ENCODE peak calls at places on chromosomes 16 and 17, in six cellular contexts. One of them, this sample, is unnamed.

GRCh38 chr16:85662036-85662812 is 26.5 kb downstream of the GINS2 start:
- DNase-seq in fibroblast of mammary gland: no peak
- DNase-seq in cardiac fibroblast: no peak
- DNase-seq in stomach: no peak
- DNase-seq in K562: no peak
- DNase-seq in fibroblast of lung: no peak
- DNase-seq in this sample: no peak

GRCh38 chr17:21301593-21302550 is 17.4 kb downstream of the MAP2K3 start:
- DNase-seq in fibroblast of lung: no peak
- DNase-seq in stomach: no peak
- DNase-seq in fibroblast of mammary gland: no peak
- DNase-seq in cardiac fibroblast: no peak
- DNase-seq in K562: peak
- DNase-seq in this sample: no peak

GRCh38 chr17:55062921-55063320 is 94.4 kb downstream of the STXBP4 start:
- DNase-seq in cardiac fibroblast: no peak
- DNase-seq in K562: no peak
- DNase-seq in stomach: no peak
- DNase-seq in fibroblast of lung: no peak
- DNase-seq in fibroblast of mammary gland: peak
- DNase-seq in this sample: no peak

GRCh38 chr17:27628376-27628775 is 2.6 kb upstream of the LGALS9 start:
- DNase-seq in cardiac fibroblast: no peak
- DNase-seq in fibroblast of lung: no peak
- DNase-seq in K562: no peak
- DNase-seq in fibroblast of mammary gland: no peak
- DNase-seq in stomach: no peak
- DNase-seq in this sample: no peak

GRCh38 chr16:84838383-84838948 is 18.7 kb downstream of the CRISPLD2 start:
- DNase-seq in K562: no peak
- DNase-seq in cardiac fibroblast: no peak
- DNase-seq in stomach: no peak
- DNase-seq in fibroblast of lung: peak
- DNase-seq in fibroblast of mammary gland: peak
- DNase-seq in this sample: no peak

GRCh38 chr17:40355123-40355803 is 9.3 kb downstream of the GJD3 start:
- DNase-seq in fibroblast of lung: peak
- DNase-seq in fibroblast of mammary gland: peak
- DNase-seq in cardiac fibroblast: peak
- DNase-seq in K562: peak
- DNase-seq in stomach: peak
- DNase-seq in this sample: peak

GRCh38 chr17:2122641-2123302 is 67.9 kb downstream of the HIC1 start:
- DNase-seq in fibroblast of mammary gland: peak
- DNase-seq in stomach: peak
- DNase-seq in fibroblast of lung: peak
- DNase-seq in K562: no peak
- DNase-seq in cardiac fibroblast: peak
- DNase-seq in this sample: peak

GRCh38 chr16:16143038-16143763 is 80.1 kb downstream of the ABCC6 start:
- DNase-seq in cardiac fibroblast: no peak
- DNase-seq in stomach: no peak
- DNase-seq in fibroblast of mammary gland: no peak
- DNase-seq in K562: peak
- DNase-seq in fibroblast of lung: no peak
- DNase-seq in this sample: no peak

GRCh38 chr17:76517638-76518038 is 16.4 kb upstream of the RHBDF2 start:
- DNase-seq in cardiac fibroblast: no peak
- DNase-seq in stomach: no peak
- DNase-seq in K562: no peak
- DNase-seq in fibroblast of mammary gland: no peak
- DNase-seq in fibroblast of lung: no peak
- DNase-seq in this sample: no peak

GRCh38 chr16:35147556-35148504 is 1688.4 kb downstream of the TP53TG3F start:
- DNase-seq in stomach: no peak
- DNase-seq in cardiac fibroblast: no peak
- DNase-seq in K562: no peak
- DNase-seq in fibroblast of lung: no peak
- DNase-seq in fibroblast of mammary gland: no peak
- DNase-seq in this sample: no peak

GRCh38 chr17:59024916-59025315 is 81.8 kb downstream of the TRIM37 start:
- DNase-seq in fibroblast of mammary gland: no peak
- DNase-seq in stomach: no peak
- DNase-seq in fibroblast of lung: no peak
- DNase-seq in cardiac fibroblast: no peak
- DNase-seq in K562: no peak
- DNase-seq in this sample: no peak

GRCh38 chr16:55155815-55156214 is 168.2 kb upstream of the IRX6 start:
- DNase-seq in stomach: no peak
- DNase-seq in fibroblast of mammary gland: no peak
- DNase-seq in fibroblast of lung: no peak
- DNase-seq in cardiac fibroblast: no peak
- DNase-seq in K562: peak
- DNase-seq in this sample: no peak
- TF ChIP-seq CTCF in stomach: no peak
- TF ChIP-seq CTCF in fibroblast of mammary gland: no peak
- TF ChIP-seq CTCF in fibroblast of lung: no peak
- TF ChIP-seq CTCF in cardiac fibroblast: no peak
- TF ChIP-seq CTCF in K562: no peak
- TF ChIP-seq CTCF in this sample: no peak

GRCh38 chr17:34205401-34205800 is 49.7 kb upstream of the CCL2 start:
- DNase-seq in stomach: no peak
- DNase-seq in K562: no peak
- DNase-seq in cardiac fibroblast: no peak
- DNase-seq in fibroblast of mammary gland: no peak
- DNase-seq in fibroblast of lung: no peak
- DNase-seq in this sample: no peak
- TF ChIP-seq CTCF in stomach: no peak
- TF ChIP-seq CTCF in K562: no peak
- TF ChIP-seq CTCF in cardiac fibroblast: no peak
- TF ChIP-seq CTCF in fibroblast of mammary gland: no peak
- TF ChIP-seq CTCF in fibroblast of lung: no peak
- TF ChIP-seq CTCF in this sample: no peak

DNA sequence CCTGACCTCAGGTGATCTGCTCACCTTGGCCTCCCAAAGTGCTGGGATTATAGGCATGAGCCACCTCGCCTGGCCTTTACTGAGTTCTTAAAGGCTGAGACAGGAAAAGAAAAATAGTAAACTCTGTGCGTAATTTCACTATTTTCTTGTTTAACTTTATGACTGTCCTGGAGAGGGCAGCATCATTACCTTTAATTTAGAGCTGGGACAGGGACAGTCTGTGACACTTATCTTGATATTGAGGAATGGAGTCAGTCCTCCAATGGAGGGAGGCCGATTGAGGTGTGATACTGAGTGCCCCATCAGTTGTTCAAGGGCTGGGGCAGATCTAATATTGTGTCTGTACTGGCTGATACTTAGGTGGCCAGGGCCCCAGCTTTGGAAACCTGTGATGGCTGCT is 21.5 kb upstream of the SPN start:
- DNase-seq in fibroblast of mammary gland: no peak
- DNase-seq in K562: peak
- DNase-seq in fibroblast of lung: peak
- DNase-seq in cardiac fibroblast: no peak
- DNase-seq in stomach: no peak
- DNase-seq in this sample: no peak
- TF ChIP-seq CTCF in fibroblast of mammary gland: no peak
- TF ChIP-seq CTCF in K562: peak
- TF ChIP-seq CTCF in fibroblast of lung: no peak
- TF ChIP-seq CTCF in cardiac fibroblast: no peak
- TF ChIP-seq CTCF in stomach: no peak
- TF ChIP-seq CTCF in this sample: peak

GRCh38 chr16:9969580-9969979 is 212.6 kb downstream of the GRIN2A start:
- DNase-seq in stomach: no peak
- DNase-seq in fibroblast of lung: no peak
- DNase-seq in cardiac fibroblast: no peak
- DNase-seq in K562: no peak
- DNase-seq in fibroblast of mammary gland: peak
- DNase-seq in this sample: no peak
- TF ChIP-seq CTCF in stomach: no peak
- TF ChIP-seq CTCF in fibroblast of lung: no peak
- TF ChIP-seq CTCF in cardiac fibroblast: no peak
- TF ChIP-seq CTCF in K562: no peak
- TF ChIP-seq CTCF in fibroblast of mammary gland: no peak
- TF ChIP-seq CTCF in this sample: no peak